ENCODE peak calls at places on chromosomes 4 and X, in ten cellular contexts. U is neural progenitor cell; T is left ventricle myocardium inferior; P is RWPE2; O is ovary; M is endodermal cell; X is CD8-positive, alpha-beta memory T cell; D is uterus; R is tibial nerve; W is Karpas-422. I is an unnamed sample. For H3K4me1 and H3K27me3, the result is how much of the 10 kb centered on the place peaks cover.

GRCh38 chr4:102547973-102548372 is 46.8 kb downstream of the NFKB1 start:
- DNase-seq in R (no peak), D (no peak), T (no peak), O (no peak), U (no peak), W (no peak), X (no peak), M (no peak), P (no peak), I (no peak)

GRCh38 chr4:5747746-5748365 is 36.9 kb downstream of the EVC start:
- DNase-seq in M (no peak), R (peak), X (no peak), D (peak), W (no peak), P (peak), U (no peak), T (no peak), O (no peak), I (peak)

GRCh38 chr4:19791422-19792113 is 460.1 kb upstream of the SLIT2 start:
- DNase-seq in W (no peak), T (no peak), P (no peak), R (no peak), U (no peak), X (no peak), M (no peak), O (no peak), D (no peak), I (no peak)

GRCh38 chrX:153519569-153520285 is 2.3 kb downstream of the ATP2B3 start:
- DNase-seq in U (no peak), M (no peak), X (no peak), R (no peak), D (no peak), W (no peak), O (no peak), T (no peak), P (no peak), I (no peak)

GRCh38 chr4:137390141-137390540 is 142.2 kb downstream of the PCDH18 start:
- DNase-seq in D (no peak), P (no peak), X (no peak), R (no peak), O (no peak), U (no peak), M (no peak), W (no peak), T (no peak), I (no peak)

GRCh38 chr4:94641702-94642560 is 115.8 kb upstream of the BMPR1B start:
- DNase-seq in U (no peak), O (no peak), R (no peak), X (no peak), T (no peak), M (no peak), P (no peak), W (no peak), D (no peak), I (no peak)

GRCh38 chr4:107265859-107266258 is 229.7 kb upstream of the DKK2 start:
- DNase-seq in W (no peak), X (no peak), M (no peak), U (no peak), T (no peak), P (no peak), D (no peak), R (no peak), O (no peak), I (no peak)

GRCh38 chr4:7066006-7066405 is 1.9 kb downstream of the GRPEL1 start:
- DNase-seq in P (no peak), T (no peak), R (no peak), U (no peak), O (peak), M (no peak), W (no peak), X (no peak), D (peak), I (no peak)

GRCh38 chrX:153816821-153817220 is 13.5 kb downstream of the PDZD4 start:
- DNase-seq in U (no peak), W (no peak), R (no peak), D (no peak), X (peak), O (no peak), T (no peak), P (no peak), M (peak), I (no peak)

GRCh38 chr4:78336093-78336943 is 215.3 kb upstream of the ANXA3 start:
- DNase-seq in U (no peak), W (no peak), O (peak), R (no peak), P (no peak), T (no peak), M (peak), X (no peak), D (no peak), I (no peak)

GRCh38 chr4:116357758-116358157 is 727.6 kb downstream of the TRAM1L1 start:
- DNase-seq in R (no peak), M (no peak), U (no peak), W (peak), X (no peak), T (no peak), D (no peak), O (no peak), P (no peak), I (no peak)

GRCh38 chr4:4460759-4461158 is 73.9 kb downstream of the NSG1 start:
- DNase-seq in D (no peak), X (no peak), P (no peak), U (no peak), T (no peak), O (no peak), M (no peak), R (no peak), W (no peak), I (no peak)

GRCh38 chrX:134173541-134174272 is 63.3 kb upstream of the CCDC160 start:
- DNase-seq in R (no peak), D (no peak), O (no peak), X (peak), U (peak), W (peak), P (no peak), T (no peak), M (peak), I (no peak)

GRCh38 chr4:52037730-52038108 is 380 bp downstream of the SGCB start:
- DNase-seq in M (peak), X (no peak), O (peak), D (peak), W (peak), R (no peak), U (peak), P (no peak), T (peak), I (peak)

GRCh38 chr4:98994474-98995182 is 893 bp upstream of the METAP1 start:
- DNase-seq in W (no peak), R (no peak), X (no peak), D (no peak), P (no peak), T (no peak), O (peak), U (peak), M (no peak), I (no peak)

GRCh38 chr4:159563257-159563656 is 460.4 kb downstream of the RAPGEF2 start:
- DNase-seq in X (no peak), R (no peak), T (no peak), D (no peak), M (no peak), W (no peak), U (no peak), P (no peak), O (no peak), I (no peak)

GRCh38 chr4:125432078-125432477 is 117.3 kb downstream of the FAT4 start:
- DNase-seq in W (peak), P (no peak), R (no peak), X (no peak), T (peak), O (no peak), D (no peak), M (peak), U (peak), I (no peak)

GRCh38 chr4:143441678-143442077 is 71.8 kb upstream of the SMARCA5 start:
- DNase-seq in D (no peak), T (no peak), P (no peak), U (peak), R (no peak), O (no peak), M (no peak), X (no peak), W (no peak), I (no peak)

GRCh38 chrX:112822892-112823291 is 17.7 kb downstream of the AMOT start:
- DNase-seq in O (no peak), P (no peak), W (peak), R (no peak), M (peak), U (no peak), D (no peak), T (no peak), X (no peak), I (no peak)

GRCh38 chr4:6955261-6955911 is 45.8 kb downstream of the TBC1D14 start:
- DNase-seq in U (no peak), X (no peak), M (peak), P (no peak), R (no peak), T (no peak), D (peak), O (no peak), W (no peak), I (no peak)

GRCh38 chrX:72274526-72274925 is 2.5 kb downstream of the RPS4X start:
- DNase-seq in W (no peak), D (no peak), T (no peak), M (no peak), P (no peak), X (no peak), U (no peak), R (no peak), O (no peak), I (no peak)

GRCh38 chr4:21753084-21753760 is 195.3 kb downstream of the KCNIP4 start:
- DNase-seq in W (no peak), M (no peak), X (no peak), R (no peak), D (no peak), T (no peak), P (no peak), O (no peak), U (no peak), I (no peak)

GRCh38 chr4:26267087-26267486 is 53.7 kb upstream of the RBPJ start:
- DNase-seq in M (no peak), X (no peak), W (no peak), R (peak), U (no peak), D (peak), T (peak), O (peak), P (no peak), I (peak)

GRCh38 chrX:103453655-103454054 is 65.6 kb downstream of the RAB40A start:
- DNase-seq in M (no peak), U (no peak), D (no peak), W (no peak), P (no peak), T (no peak), R (no peak), X (no peak), O (no peak), I (no peak)

GRCh38 chr4:36189511-36190226 is 54.6 kb downstream of the ARAP2 start:
- DNase-seq in M (no peak), U (no peak), P (no peak), T (no peak), O (no peak), W (no peak), D (no peak), R (no peak), X (peak), I (no peak)

GRCh38 chr4:112649055-112649408 is 12.1 kb downstream of the LARP7 start:
- DNase-seq in X (no peak), W (no peak), P (no peak), M (no peak), D (no peak), R (no peak), O (no peak), T (no peak), U (no peak), I (no peak)

GRCh38 chr4:183197140-183197539 is 98.1 kb downstream of the WWC2 start:
- DNase-seq in X (no peak), R (no peak), M (no peak), T (no peak), O (no peak), D (no peak), U (no peak), P (no peak), W (no peak), I (no peak)

GRCh38 chr4:41133619-41134018 is 80.7 kb downstream of the APBB2 start:
- DNase-seq in D (no peak), P (no peak), R (no peak), X (no peak), U (peak), T (no peak), M (peak), O (no peak), W (no peak), I (no peak)

GRCh38 chr4:48816971-48817370 is 13.9 kb upstream of the OCIAD1 start:
- DNase-seq in D (no peak), P (no peak), T (no peak), O (no peak), U (no peak), W (no peak), R (no peak), M (no peak), X (no peak), I (no peak)

GRCh38 chr4:26741491-26741871 is 119.2 kb upstream of the STIM2 start:
- DNase-seq in T (no peak), O (no peak), P (no peak), D (no peak), R (no peak), X (no peak), W (no peak), U (peak), M (no peak), I (no peak)

GRCh38 chr4:73763877-73764276 is 23.5 kb downstream of the CXCL8 start:
- DNase-seq in X (no peak), R (no peak), M (no peak), U (no peak), P (no peak), D (no peak), T (no peak), W (no peak), O (no peak), I (no peak)

GRCh38 chr4:103424853-103425252 is 226.7 kb upstream of the CENPE start:
- DNase-seq in M (no peak), U (peak), P (no peak), W (no peak), X (no peak), D (no peak), R (no peak), T (no peak), O (no peak), I (no peak)

GRCh38 chr4:99833766-99834165 is 17.1 kb downstream of the DAPP1 start:
- DNase-seq in R (no peak), T (no peak), M (no peak), X (no peak), U (no peak), D (no peak), W (no peak), P (no peak), O (no peak), I (no peak)

GRCh38 chr4:1060646-1061371 is 49.4 kb downstream of the FGFRL1 start:
- DNase-seq in T (no peak), M (peak), R (no peak), O (peak), D (no peak), U (no peak), P (no peak), X (no peak), W (no peak), I (no peak)

GRCh38 chrX:48043056-48043455 is 28.4 kb downstream of the ZNF630 start:
- DNase-seq in M (peak), X (no peak), W (no peak), T (no peak), D (no peak), R (no peak), P (no peak), O (no peak), U (no peak), I (no peak)

GRCh38 chr4:12791536-12791935 is 692.6 kb downstream of the RAB28 start:
- DNase-seq in T (peak), D (no peak), R (no peak), O (no peak), P (no peak), W (no peak), U (no peak), X (no peak), M (no peak), I (no peak)

GRCh38 chr4:47528651-47529050 is 43.6 kb downstream of the ATP10D start:
- DNase-seq in U (no peak), D (no peak), P (no peak), M (no peak), T (no peak), W (no peak), R (no peak), O (no peak), X (no peak), I (no peak)

GRCh38 chrX:39518451-39519212 is 579.1 kb downstream of the BCOR start:
- DNase-seq in P (no peak), R (no peak), W (no peak), T (peak), O (no peak), U (peak), D (no peak), M (peak), X (no peak), I (peak)

GRCh38 chrX:39516399-39516798 is 581.4 kb downstream of the BCOR start:
- DNase-seq in W (no peak), X (no peak), M (no peak), U (no peak), R (no peak), T (no peak), P (no peak), D (no peak), O (no peak), I (no peak)

GRCh38 chrX:39519566-39520301 is 578.0 kb downstream of the BCOR start:
- DNase-seq in R (no peak), P (no peak), T (peak), O (no peak), M (peak), X (no peak), D (no peak), U (no peak), W (no peak), I (no peak)

GRCh38 chrX:39513836-39514235 is 583.9 kb downstream of the BCOR start:
- DNase-seq in D (no peak), R (no peak), W (no peak), O (peak), M (no peak), P (no peak), T (no peak), X (no peak), U (no peak), I (no peak)

DNA sequence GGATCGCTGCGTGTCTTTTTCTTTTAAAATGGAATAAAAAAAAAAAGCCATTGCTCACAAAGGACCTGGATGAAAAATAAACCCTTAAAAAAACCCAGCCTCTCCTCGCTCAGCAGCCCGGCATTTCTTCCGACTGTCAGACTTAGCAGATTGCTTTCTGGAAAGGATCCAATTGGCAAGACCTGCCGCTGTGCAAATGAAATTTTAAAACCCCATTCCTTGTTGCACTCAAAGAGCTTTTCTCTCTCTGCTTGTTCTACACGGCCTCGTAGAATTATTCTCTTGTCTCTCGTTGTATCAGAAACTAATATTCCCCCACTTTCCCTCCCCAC is 578.6 kb downstream of the BCOR start:
- DNase-seq in D (peak), R (peak), W (no peak), O (peak), P (no peak), U (no peak), X (no peak), M (no peak), T (peak), I (no peak)
- H3K27ac ChIP-seq in D (no peak), R (no peak), W (no peak), O (no peak), P (no peak), U (peak), X (no peak), M (peak), T (peak), I (peak)

DNA sequence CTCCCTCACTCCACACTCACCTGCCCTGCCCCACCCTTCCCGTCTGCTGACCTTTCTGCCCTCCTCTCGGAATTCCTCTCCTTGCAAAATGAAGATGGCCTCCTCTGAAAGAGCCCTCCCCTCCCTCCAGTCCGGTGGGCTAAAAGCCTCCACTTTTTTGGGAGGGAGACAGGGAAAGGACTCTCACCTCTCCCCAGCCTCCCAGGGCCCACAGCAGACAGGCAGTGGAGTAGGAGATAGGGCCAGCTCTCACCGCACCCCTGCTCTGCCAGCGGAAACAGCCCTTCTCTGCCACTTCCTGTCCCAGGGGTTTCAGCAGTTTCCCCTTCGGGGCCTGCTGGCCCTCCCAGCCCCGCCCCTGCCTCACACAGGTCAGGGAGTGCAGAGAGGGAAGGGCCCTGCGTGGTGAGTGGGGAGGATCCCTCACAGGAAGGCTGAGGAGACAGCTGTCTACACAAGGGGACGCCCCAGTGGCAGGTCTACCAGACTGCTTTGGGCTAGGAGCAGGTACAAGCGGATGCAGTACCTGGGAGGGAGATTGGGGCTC is 18.2 kb downstream of the ELF4 start:
- DNase-seq in P (no peak), U (no peak), X (peak), T (peak), R (no peak), W (peak), D (no peak), O (no peak), M (peak), I (no peak)
- H3K4me1 ChIP-seq in P (under half), U (under half), X (half or more), T (under half), R (under half), W (under half), D (under half), O (under half), M (under half), I (under half)

GRCh38 chr4:8892556-8893226 is 21.1 kb upstream of the HMX1 start:
- DNase-seq in O (no peak), R (no peak), X (no peak), M (peak), W (no peak), U (peak), T (no peak), D (no peak), P (no peak), I (no peak)

GRCh38 chr4:8895295-8895694 is 23.7 kb upstream of the HMX1 start:
- DNase-seq in R (no peak), W (no peak), M (no peak), X (no peak), T (no peak), P (no peak), D (no peak), U (no peak), O (no peak), I (no peak)

GRCh38 chr4:8893227-8893623 is 21.6 kb upstream of the HMX1 start:
- DNase-seq in O (no peak), T (no peak), U (no peak), M (peak), P (no peak), W (no peak), R (no peak), X (no peak), D (no peak), I (no peak)

GRCh38 chr4:8894424-8894816 is 22.8 kb upstream of the HMX1 start:
- DNase-seq in T (no peak), R (no peak), D (no peak), M (no peak), O (no peak), W (no peak), P (no peak), X (no peak), U (no peak), I (no peak)

GRCh38 chr4:8893624-8894423 is 22.2 kb upstream of the HMX1 start:
- DNase-seq in P (no peak), U (peak), T (no peak), O (no peak), W (no peak), R (no peak), D (no peak), M (peak), X (no peak), I (no peak)
- H3K27me3 ChIP-seq in P (half or more), U (half or more), T (half or more), O (under half), W (under half), R (under half), D (under half), M (half or more), X (under half), I (under half)

GRCh38 chr4:54609310-54609709 is 48.4 kb upstream of the KIT start:
- DNase-seq in X (no peak), D (no peak), W (no peak), U (no peak), P (no peak), O (no peak), T (no peak), R (no peak), M (no peak), I (no peak)
- H3K27ac ChIP-seq in X (no peak), D (no peak), W (no peak), U (no peak), P (no peak), O (no peak), T (no peak), R (no peak), M (no peak), I (no peak)

GRCh38 chr4:92455956-92456355 is 152.2 kb downstream of the GRID2 start:
- DNase-seq in X (no peak), R (no peak), P (no peak), U (no peak), D (no peak), W (no peak), O (no peak), T (no peak), M (no peak), I (no peak)
- H3K4me1 ChIP-seq in X (under half), R (under half), P (under half), U (under half), D (under half), W (under half), O (under half), T (under half), M (under half), I (under half)

DNA sequence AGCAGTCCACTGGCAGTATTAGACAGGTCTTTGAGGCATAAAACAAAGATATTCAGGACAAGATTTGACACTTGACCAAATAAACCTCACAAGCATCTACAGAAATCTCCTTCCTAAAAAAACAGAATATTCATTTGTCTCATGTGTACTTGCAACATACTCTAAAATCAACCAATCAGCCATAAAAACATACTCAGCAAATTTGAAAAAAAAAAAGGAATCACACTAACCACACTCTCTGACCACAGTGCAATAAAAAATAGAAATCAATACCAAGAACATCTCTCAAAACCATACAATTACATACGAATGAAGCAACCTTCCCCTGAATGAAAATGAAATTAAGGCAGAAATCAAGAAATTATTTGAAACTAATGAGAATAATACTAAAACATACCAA is 591.3 kb downstream of the FAM133A start:
- DNase-seq in W (no peak), U (no peak), O (no peak), T (no peak), D (no peak), R (no peak), M (no peak), P (no peak), X (no peak), I (no peak)
- H3K27me3 ChIP-seq in W (under half), U (under half), O (under half), T (under half), D (under half), R (under half), M (under half), P (under half), X (under half), I (under half)

I was measured in tibial artery.